ENCODE peak calls at places on chromosomes 1 and 21, in six cellular contexts. R, M, U, J, F and V are unnamed samples.

GRCh38 chr1:246332078-246332477 is 175.0 kb downstream of the SMYD3 start:
- DNase-seq in R (no peak), J (no peak), F (no peak), U (no peak), M (peak), V (no peak)

GRCh38 chr1:62720946-62721554 is 32.9 kb upstream of the DOCK7 start:
- DNase-seq in U (no peak), R (no peak), F (no peak), J (no peak), M (no peak), V (no peak)

GRCh38 chr1:99645699-99646531 is at the start of gene PALMD:
- DNase-seq in U (no peak), R (peak), F (peak), J (no peak), M (no peak), V (peak)

GRCh38 chr1:45846931-45847330 is 43.5 kb downstream of the MAST2 start:
- DNase-seq in U (no peak), J (no peak), R (no peak), M (no peak), F (no peak), V (no peak)

GRCh38 chr21:28436286-28436932 is 556.3 kb downstream of the LTN1 start:
- DNase-seq in U (peak), R (no peak), J (no peak), F (no peak), M (no peak), V (peak)

GRCh38 chr1:223041481-223041880 is 101.6 kb downstream of the TLR5 start:
- DNase-seq in M (no peak), J (no peak), R (no peak), F (no peak), U (no peak), V (no peak)

GRCh38 chr1:117657031-117657430 is 51.2 kb downstream of the TENT5C start:
- DNase-seq in R (no peak), M (no peak), U (peak), J (no peak), F (peak), V (peak)

GRCh38 chr1:218705911-218706893 is 361.1 kb downstream of the TGFB2 start:
- DNase-seq in F (peak), U (peak), R (no peak), M (no peak), J (no peak), V (peak)

GRCh38 chr1:18175530-18176377 is 68.2 kb downstream of the IGSF21 start:
- DNase-seq in M (no peak), F (no peak), R (peak), U (no peak), J (no peak), V (no peak)

GRCh38 chr1:226821719-226822085 is 48.7 kb upstream of the PSEN2 start:
- DNase-seq in M (no peak), J (no peak), F (no peak), U (no peak), R (no peak), V (no peak)

GRCh38 chr1:26696191-26696644 is 403 bp downstream of the ARID1A start:
- DNase-seq in F (no peak), R (peak), M (peak), U (no peak), J (no peak), V (no peak)

GRCh38 chr21:38794978-38795377 is 10.8 kb upstream of the ETS2 start:
- DNase-seq in R (no peak), M (no peak), U (no peak), F (no peak), J (no peak), V (no peak)

GRCh38 chr1:98947071-98947470 is 57.6 kb downstream of the PLPPR5 start:
- DNase-seq in R (no peak), M (no peak), F (no peak), J (no peak), U (no peak), V (no peak)

GRCh38 chr1:64915381-64916274 is 50.7 kb downstream of the JAK1 start:
- DNase-seq in R (no peak), U (peak), J (no peak), M (no peak), F (peak), V (peak)

GRCh38 chr1:13535227-13535626 is 21.4 kb upstream of the LRRC38 start:
- DNase-seq in F (no peak), J (no peak), U (no peak), R (peak), M (no peak), V (no peak)